ENCODE peak calls at places on chromosome 13, in five cellular contexts. K is HFF-Myc, H is Panc1, S is bronchial epithelial cell, Z is heart left ventricle. A is an unnamed sample.

GRCh38 chr13:87535911-87536310 is 135.3 kb upstream of the SLITRK5 start:
- DNase-seq in K (no peak), H (no peak), S (peak; percentile 41), Z (no peak), A (no peak)

GRCh38 chr13:57825066-57825465 is 193.5 kb downstream of the PCDH17 start:
- DNase-seq in K (no peak), H (no peak), S (no peak), Z (no peak), A (no peak)

GRCh38 chr13:89660752-89661151 is 1686.7 kb upstream of the MIR17HG start:
- DNase-seq in K (no peak), H (no peak), S (peak; percentile 33), Z (no peak), A (no peak)

GRCh38 chr13:46968450-46968849 is 71.6 kb upstream of the HTR2A start:
- DNase-seq in K (no peak), H (no peak), S (no peak), Z (no peak), A (no peak)

GRCh38 chr13:112720814-112721197 is 31.0 kb downstream of the ATP11A start:
- DNase-seq in K (no peak), H (no peak), S (no peak), Z (no peak), A (no peak)

GRCh38 chr13:21476893-21477472 is 17.9 kb upstream of the ZDHHC20 start:
- DNase-seq in K (peak; percentile 70), H (peak; percentile 42), S (peak; percentile 73), Z (peak; percentile 82), A (no peak)

GRCh38 chr13:60268203-60268555 is 104.5 kb upstream of the DIAPH3 start:
- DNase-seq in K (no peak), H (no peak), S (no peak), Z (no peak), A (no peak)

GRCh38 chr13:100129605-100130004 is 40.7 kb downstream of the PCCA start:
- DNase-seq in K (no peak), H (no peak), S (no peak), Z (no peak), A (no peak)

GRCh38 chr13:107838592-107839161 is 376.7 kb downstream of the LIG4 start:
- DNase-seq in K (no peak), H (no peak), S (no peak), Z (no peak), A (no peak)

GRCh38 chr13:100510208-100510997 is 78.2 kb downstream of the GGACT start:
- DNase-seq in K (no peak), H (no peak), S (no peak), Z (no peak), A (no peak)

GRCh38 chr13:29099781-29100406 is 279.8 kb downstream of the MTUS2 start:
- DNase-seq in K (no peak), H (no peak), S (no peak), Z (no peak), A (no peak)

GRCh38 chr13:107765724-107766436 is 449.5 kb downstream of the LIG4 start:
- DNase-seq in K (no peak), H (no peak), S (no peak), Z (no peak), A (no peak)

GRCh38 chr13:39245688-39246087 is 207.4 kb downstream of the NHLRC3 start:
- DNase-seq in K (no peak), H (no peak), S (peak; percentile 84), Z (no peak), A (no peak)

GRCh38 chr13:113759525-113760137 is 605 bp downstream of the TMEM255B start:
- DNase-seq in K (no peak), H (no peak), S (no peak), Z (peak; percentile 52), A (no peak)

DNA sequence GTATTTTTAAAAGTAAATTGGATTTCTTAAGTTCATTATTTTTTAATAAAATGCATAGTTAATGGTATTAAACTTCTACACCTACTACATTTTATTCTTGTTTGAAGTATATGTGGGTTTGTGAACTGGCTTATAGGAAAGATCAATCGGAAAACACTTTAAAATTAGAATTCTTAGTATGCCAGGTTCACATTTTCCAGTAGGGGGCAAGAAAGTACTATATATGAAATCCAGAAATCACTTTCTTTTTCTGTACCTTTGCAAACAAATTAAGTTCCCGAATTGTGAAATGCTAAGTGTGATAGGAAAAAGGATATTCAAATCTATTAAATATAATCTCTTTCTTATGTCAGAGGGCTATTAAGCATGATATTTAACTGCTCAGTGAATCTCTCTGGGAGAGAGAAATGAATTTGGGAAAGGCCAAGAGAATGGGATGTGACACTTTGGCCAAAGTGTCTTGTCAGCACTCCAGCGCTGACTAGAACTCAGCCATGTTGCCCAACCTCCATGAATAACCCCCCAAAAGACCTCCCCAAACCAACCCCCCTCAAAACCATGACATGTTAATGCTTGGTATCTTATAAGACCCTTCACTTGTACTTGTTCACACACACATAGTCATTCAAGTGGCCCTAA is 122.6 kb upstream of the SLC10A2 start:
- DNase-seq in K (no peak), H (no peak), S (peak; percentile 46), Z (no peak), A (peak; percentile 4)
- TF ChIP-seq CTCF in K (no peak), H (peak; percentile 27), S (peak; percentile 42), Z (peak; percentile 63), A (peak; percentile 66)

GRCh38 chr13:35761440-35762252 is 285.2 kb upstream of the MAB21L1 start:
- DNase-seq in K (no peak), H (no peak), S (no peak), Z (no peak), A (no peak)

GRCh38 chr13:35765387-35765786 is 288.9 kb upstream of the MAB21L1 start:
- DNase-seq in K (no peak), H (no peak), S (no peak), Z (no peak), A (no peak)

GRCh38 chr13:35763060-35763804 is 286.7 kb upstream of the MAB21L1 start:
- DNase-seq in K (no peak), H (no peak), S (no peak), Z (no peak), A (no peak)

GRCh38 chr13:35764359-35765015 is 288.0 kb upstream of the MAB21L1 start:
- DNase-seq in K (no peak), H (no peak), S (no peak), Z (no peak), A (no peak)

DNA sequence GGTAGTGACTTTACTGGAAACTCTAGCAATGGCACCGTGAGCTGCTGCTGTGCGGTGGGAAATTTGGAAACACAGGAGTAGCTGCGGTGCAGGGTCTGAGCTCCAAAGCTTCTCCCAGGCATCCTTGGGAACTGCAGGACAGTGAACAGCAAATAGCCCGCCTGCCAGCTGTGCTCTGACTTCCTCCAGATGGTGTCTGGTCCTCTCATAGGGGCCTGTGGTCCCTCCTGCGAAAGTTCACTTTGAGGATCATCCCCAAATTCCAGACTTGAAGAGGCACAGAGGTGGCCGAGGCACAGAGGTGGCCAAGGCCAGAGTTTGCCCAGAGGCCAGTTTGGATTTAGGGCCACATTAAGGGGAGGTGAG is 287.3 kb upstream of the MAB21L1 start:
- DNase-seq in K (no peak), H (no peak), S (no peak), Z (no peak), A (no peak)
- H3K4me3 ChIP-seq in K (no peak overlapping the region), H (no peak overlapping the region), S (no peak overlapping the region), Z (no peak overlapping the region), A (no peak overlapping the region)

GRCh38 chr13:48001127-48001881 is at the start of gene SUCLA2:
- DNase-seq in K (peak; percentile 41), H (peak; percentile 12), S (peak; percentile 73), Z (peak; percentile 92), A (no peak)
- TF ChIP-seq CTCF in K (no peak), H (no peak), S (no peak), Z (no peak), A (no peak)

GRCh38 chr13:66933994-66934393 is 296.1 kb downstream of the PCDH9 start:
- DNase-seq in K (no peak), H (no peak), S (peak; percentile 99), Z (no peak), A (peak; percentile 67)
- H3K4me3 ChIP-seq in K (no peak overlapping the region), H (no peak overlapping the region), S (no peak overlapping the region), Z (no peak overlapping the region), A (peak overlapping the region; percentile 2)

DNA sequence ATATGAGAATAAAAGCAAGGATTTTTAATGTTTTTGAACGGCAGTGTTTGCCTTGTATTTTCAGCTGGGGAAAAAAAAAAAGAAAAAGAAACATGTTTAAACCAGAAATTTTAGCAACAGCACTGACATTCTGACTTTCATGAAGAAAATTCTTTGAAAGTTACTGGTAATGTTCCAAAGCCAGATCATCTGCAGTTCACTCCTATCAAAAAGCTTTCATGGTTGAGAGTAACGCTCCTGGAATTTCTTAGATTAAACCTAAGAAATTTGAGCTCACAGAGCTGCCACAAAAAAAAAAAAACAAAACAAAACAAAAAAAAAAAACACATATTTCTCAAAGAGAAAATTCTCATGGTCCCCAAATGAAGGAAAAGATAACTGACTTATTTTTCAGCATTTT is 1106.6 kb downstream of the EFNB2 start:
- DNase-seq in K (no peak), H (no peak), S (peak; percentile 41), Z (no peak), A (no peak)
- TF ChIP-seq CTCF in K (no peak), H (no peak), S (no peak), Z (no peak), A (no peak)

GRCh38 chr13:24272452-24273161 is 36.8 kb upstream of the C1QTNF9 start:
- DNase-seq in K (no peak), H (no peak), S (peak; percentile 9), Z (no peak), A (no peak)

GRCh38 chr13:24271611-24272451 is 37.5 kb upstream of the C1QTNF9 start:
- DNase-seq in K (no peak), H (no peak), S (peak; percentile 52), Z (peak; percentile 80), A (no peak)

GRCh38 chr13:24269803-24270202 is 39.6 kb upstream of the C1QTNF9 start:
- DNase-seq in K (no peak), H (no peak), S (peak; percentile 7), Z (no peak), A (no peak)

GRCh38 chr13:24271231-24271610 is 38.2 kb upstream of the C1QTNF9 start:
- DNase-seq in K (no peak), H (no peak), S (no peak), Z (no peak), A (no peak)

GRCh38 chr13:24270639-24271131 is 38.7 kb upstream of the C1QTNF9 start:
- DNase-seq in K (no peak), H (no peak), S (peak; percentile 50), Z (peak; percentile 72), A (no peak)
- H3K4me3 ChIP-seq in K (no peak overlapping the region), H (peak overlapping the region; percentile 3), S (peak overlapping the region; percentile 12), Z (peak overlapping the region; percentile 53), A (peak overlapping the region; percentile 44)

GRCh38 chr13:50085063-50085462 is 69.8 kb downstream of the KCNRG start:
- DNase-seq in K (no peak), H (no peak), S (peak; percentile 37), Z (no peak), A (no peak)
- TF ChIP-seq CTCF in K (peak; percentile 32), H (peak; percentile 55), S (peak; percentile 22), Z (peak; percentile 76), A (peak; percentile 58)

DNA sequence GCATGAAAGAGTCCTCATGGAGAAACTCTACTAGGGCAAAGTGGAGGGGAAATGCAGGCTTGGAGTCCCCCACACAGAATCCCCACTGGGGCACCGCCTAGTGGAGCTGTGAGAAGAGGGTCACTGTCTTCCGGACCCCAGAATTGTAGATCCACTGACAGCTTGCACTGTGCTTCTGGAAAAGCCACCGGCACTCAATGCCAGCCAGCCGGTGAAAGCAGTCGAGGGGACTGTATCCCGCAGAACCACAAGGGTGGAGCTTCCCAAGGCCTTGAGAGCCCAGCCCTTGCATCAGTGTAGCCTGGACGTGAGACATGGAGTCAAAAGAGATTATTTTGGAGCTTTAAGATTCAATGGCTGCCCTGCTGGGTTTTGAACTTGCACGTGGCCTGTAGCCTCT is 47.2 kb upstream of the FAM124A start:
- DNase-seq in K (no peak), H (no peak), S (no peak), Z (no peak), A (no peak)
- H3K4me3 ChIP-seq in K (no peak overlapping the region), H (no peak overlapping the region), S (no peak overlapping the region), Z (no peak overlapping the region), A (no peak overlapping the region)

GRCh38 chr13:33388254-33388998 is 102.9 kb upstream of the STARD13 start:
- DNase-seq in K (no peak), H (no peak), S (peak; percentile 77), Z (no peak), A (no peak)
- TF ChIP-seq CTCF in K (peak; percentile 23), H (no peak), S (peak; percentile 39), Z (no peak), A (peak; percentile 30)